ENCODE peak calls at places on chromosomes 3 and 15, in seven cellular contexts. Q is HCT116, D is spleen, V is breast epithelium, S is H1, Z is sigmoid colon, K is upper lobe of left lung. R is an unnamed sample.

GRCh38 chr15:67685008-67685599 is 140.2 kb upstream of the SKOR1 start:
- DNase-seq in V (no peak), Q (peak; percentile 49), K (no peak), Z (no peak), S (no peak), D (no peak), R (no peak)

GRCh38 chr3:134362670-134363380 is 11.4 kb downstream of the AMOTL2 start:
- DNase-seq in K (no peak), D (peak; percentile 58), V (peak; percentile 24), Q (no peak), S (no peak), Z (peak; percentile 60), R (no peak)

GRCh38 chr3:144189044-144189443 is 217.4 kb downstream of the DIPK2A start:
- DNase-seq in S (no peak), Q (no peak), Z (no peak), D (no peak), K (no peak), V (no peak), R (no peak)

GRCh38 chr15:65682404-65682911 is 60.7 kb downstream of the SLC24A1 start:
- DNase-seq in D (no peak), V (no peak), Q (no peak), K (no peak), S (no peak), Z (no peak), R (no peak)

GRCh38 chr3:63814300-63814699 is 4.8 kb upstream of the C3orf49 start:
- DNase-seq in K (no peak), Q (no peak), S (no peak), D (no peak), V (no peak), Z (no peak), R (no peak)

GRCh38 chr3:100590840-100591147 is 18.6 kb upstream of the ADGRG7 start:
- DNase-seq in K (no peak), Z (no peak), Q (no peak), V (no peak), S (no peak), D (no peak), R (no peak)

GRCh38 chr3:49133226-49133951 is 539 bp upstream of the LAMB2 start:
- DNase-seq in Q (peak; percentile 74), K (peak; percentile 89), S (peak; percentile 85), D (no peak), V (peak; percentile 84), Z (peak; percentile 95), R (no peak)

GRCh38 chr3:39207361-39208192 is 15.2 kb upstream of the XIRP1 start:
- DNase-seq in K (no peak), Q (no peak), Z (no peak), V (no peak), S (no peak), D (no peak), R (no peak)

GRCh38 chr3:120090422-120090821 is 3.8 kb downstream of the GSK3B start:
- DNase-seq in Z (no peak), K (no peak), S (no peak), Q (no peak), D (no peak), V (no peak), R (no peak)

GRCh38 chr15:65980824-65981456 is 111.6 kb downstream of the RAB11A start:
- DNase-seq in D (no peak), V (peak; percentile 57), S (peak; percentile 90), K (no peak), Q (peak; percentile 56), Z (no peak), R (peak; percentile 5)

GRCh38 chr15:25089577-25089976 is 134.8 kb downstream of the SNRPN start:
- DNase-seq in S (no peak), Q (no peak), D (peak; percentile 15), V (no peak), K (no peak), Z (no peak), R (no peak)

GRCh38 chr15:98815207-98815606 is 166.9 kb downstream of the IGF1R start:
- DNase-seq in V (no peak), D (no peak), Q (no peak), S (no peak), Z (no peak), K (no peak), R (no peak)

GRCh38 chr3:4751057-4752051 is 227.9 kb upstream of the BHLHE40 start:
- DNase-seq in Z (no peak), D (no peak), S (no peak), Q (no peak), K (no peak), V (no peak), R (no peak)

GRCh38 chr3:4748127-4748526 is 231.1 kb upstream of the BHLHE40 start:
- DNase-seq in V (no peak), D (no peak), Z (no peak), K (no peak), S (no peak), Q (no peak), R (no peak)

GRCh38 chr3:4750306-4751056 is 228.8 kb upstream of the BHLHE40 start:
- DNase-seq in D (no peak), Z (peak; percentile 81), Q (no peak), K (no peak), V (no peak), S (no peak), R (no peak)

GRCh38 chr3:4748701-4749378 is 230.4 kb upstream of the BHLHE40 start:
- DNase-seq in S (no peak), V (no peak), Q (no peak), K (no peak), D (no peak), Z (no peak), R (no peak)

DNA sequence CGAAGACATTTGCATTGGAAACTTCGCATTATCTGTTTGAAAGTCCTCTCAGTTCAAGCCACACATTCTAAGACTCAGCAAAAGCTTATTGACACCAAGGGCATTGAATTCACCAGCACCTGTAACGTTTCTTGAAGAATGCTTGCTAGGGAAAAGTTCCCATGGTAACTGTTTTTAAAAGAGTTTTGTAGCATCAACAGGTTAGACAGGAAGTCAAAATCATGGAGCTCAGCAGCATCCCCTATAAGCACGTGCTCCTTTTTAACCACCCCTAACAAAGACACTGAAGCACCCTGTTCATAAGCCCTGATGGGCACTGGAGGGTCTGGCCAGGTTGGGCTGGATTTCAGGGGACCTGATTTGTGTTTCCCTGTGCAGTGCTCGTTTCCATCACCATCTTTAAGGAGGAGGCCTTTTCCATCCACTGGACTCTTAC is 229.7 kb upstream of the BHLHE40 start:
- DNase-seq in K (no peak), V (no peak), D (no peak), Q (no peak), Z (no peak), S (no peak), R (no peak)
- H3K27ac ChIP-seq in K (no peak overlapping the region), V (peak overlapping the region; percentile 91), D (no peak overlapping the region), Q (no peak overlapping the region), Z (peak overlapping the region; percentile 88), S (no peak overlapping the region), R (peak overlapping the region; percentile 48)

DNA sequence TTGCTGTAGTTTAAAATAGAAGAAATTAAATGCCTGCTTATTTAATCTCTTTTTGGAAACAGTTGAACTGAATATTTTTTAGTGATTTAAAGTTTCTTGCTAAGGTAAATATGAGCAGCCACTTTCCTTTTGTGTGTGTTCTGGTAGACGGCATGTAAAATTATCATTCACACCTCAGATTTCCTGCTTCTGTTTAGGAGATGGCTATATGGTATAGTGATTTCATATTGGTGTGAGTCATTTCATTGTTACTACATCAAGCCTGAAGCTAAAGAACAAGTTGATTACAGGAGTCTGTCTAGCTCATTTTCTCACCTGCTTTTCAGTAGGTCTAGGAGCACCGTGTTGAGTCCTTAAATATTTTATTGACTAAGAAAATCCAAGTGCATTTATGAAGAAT is 2.2 kb downstream of the LRCH3 start:
- DNase-seq in S (no peak), Q (no peak), Z (no peak), D (no peak), K (no peak), V (no peak), R (no peak)
- TF ChIP-seq POLR2AphosphoS5 in S (no peak), Q (no peak), Z (no peak), D (no peak), K (no peak), V (no peak), R (no peak)

GRCh38 chr15:37111427-37111717 is 11.0 kb upstream of the MEIS2 start:
- DNase-seq in D (no peak), Z (no peak), S (no peak), Q (no peak), V (no peak), K (no peak), R (no peak)
- H3K27ac ChIP-seq in D (no peak overlapping the region), Z (peak overlapping the region; percentile 97), S (no peak overlapping the region), Q (no peak overlapping the region), V (peak overlapping the region; percentile 79), K (no peak overlapping the region), R (no peak overlapping the region)

GRCh38 chr3:125141596-125142417 is 70.7 kb downstream of the SLC12A8 start:
- DNase-seq in K (peak; percentile 94), V (peak; percentile 68), Z (peak; percentile 84), D (peak; percentile 95), S (peak; percentile 81), Q (no peak), R (no peak)
- TF ChIP-seq POLR2AphosphoS5 in K (peak; percentile 70), V (no peak), Z (no peak), D (peak; percentile 87), S (no peak), Q (no peak), R (no peak)

GRCh38 chr3:183581496-183582155 is 26.1 kb upstream of the KLHL6 start:
- DNase-seq in D (no peak), K (no peak), S (no peak), Z (no peak), V (no peak), Q (no peak), R (no peak)

GRCh38 chr3:183584246-183584913 is 28.9 kb upstream of the KLHL6 start:
- DNase-seq in K (no peak), Z (peak; percentile 82), S (no peak), D (no peak), V (no peak), Q (no peak), R (no peak)

GRCh38 chr3:183582161-183582560 is 26.7 kb upstream of the KLHL6 start:
- DNase-seq in K (no peak), V (no peak), Q (no peak), D (no peak), Z (no peak), S (no peak), R (no peak)

GRCh38 chr3:183584914-183585280 is 29.4 kb upstream of the KLHL6 start:
- DNase-seq in V (no peak), S (no peak), Z (no peak), Q (no peak), K (no peak), D (no peak), R (no peak)

DNA sequence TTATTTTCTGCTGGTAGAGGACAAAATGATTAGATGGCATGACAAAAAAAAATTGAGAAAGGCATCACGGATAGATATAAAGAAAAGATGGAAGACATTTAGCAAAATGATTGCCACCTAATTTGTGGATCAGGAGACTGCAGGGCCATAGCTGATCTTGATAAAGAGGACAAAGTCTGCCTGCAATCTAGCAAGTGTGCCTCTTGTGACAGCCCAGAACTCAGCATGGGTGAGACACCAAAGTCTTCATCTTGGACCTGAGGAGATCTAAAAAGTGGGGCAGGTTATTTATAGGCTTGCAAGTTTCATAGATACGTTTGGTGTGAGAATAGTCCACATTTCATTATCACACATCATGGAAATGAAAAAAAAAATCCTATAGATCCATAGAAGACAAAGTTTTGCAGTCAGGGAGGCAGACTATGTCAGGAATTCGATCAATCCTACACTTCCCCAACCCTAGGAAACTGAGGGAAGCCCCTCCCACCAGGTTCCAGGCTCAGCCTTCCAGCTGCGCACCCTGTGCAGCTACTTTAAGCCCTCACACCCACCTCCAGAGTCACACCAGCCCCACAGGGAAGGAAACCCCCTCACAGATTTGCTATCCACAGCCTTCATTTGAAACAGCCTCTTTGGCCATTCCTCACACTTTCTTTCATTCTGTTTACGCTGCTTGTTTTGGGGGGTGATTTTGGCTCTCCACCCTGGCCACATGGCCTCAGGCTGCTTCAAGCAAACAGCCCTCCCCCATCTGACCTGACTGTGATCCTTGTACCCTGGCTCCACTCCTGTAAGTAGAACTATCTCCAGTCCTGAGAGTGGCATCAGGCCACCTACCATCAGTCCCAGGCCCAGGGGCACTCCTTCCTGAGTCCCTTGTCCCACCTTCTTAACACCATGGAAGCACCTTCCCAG is 28.1 kb upstream of the KLHL6 start:
- DNase-seq in S (no peak), V (no peak), K (no peak), D (no peak), Q (no peak), Z (no peak), R (no peak)
- H3K27ac ChIP-seq in S (no peak overlapping the region), V (peak overlapping the region; percentile 80), K (no peak overlapping the region), D (no peak overlapping the region), Q (no peak overlapping the region), Z (peak overlapping the region; percentile 71), R (no peak overlapping the region)